ENCODE peak calls at places on chromosomes 3 and 15, in four cellular contexts. D is K562, W is SK-N-SH, Y is GM12878. X is an unnamed sample.

GRCh38 chr15:77645602-77646001 is 12.9 kb upstream of the LINGO1 start:
- DNase-seq in W (no peak), Y (no peak), D (no peak), X (no peak)

GRCh38 chr3:27310693-27311092 is 58.5 kb downstream of the NEK10 start:
- DNase-seq in D (no peak), W (no peak), Y (no peak), X (no peak)

GRCh38 chr3:33063651-33064051 is 33.3 kb downstream of the GLB1 start:
- DNase-seq in W (no peak), D (no peak), Y (peak; percentile 42), X (no peak)

GRCh38 chr3:129605593-129606521 is 619 bp downstream of the PLXND1 start:
- DNase-seq in Y (no peak), W (peak; percentile 78), D (no peak), X (peak; percentile 70)

GRCh38 chr3:12197475-12197874 is 38.8 kb upstream of the TIMP4 start:
- DNase-seq in W (no peak), D (no peak), Y (peak; percentile 57), X (no peak)

GRCh38 chr3:154275308-154275707 is 49.0 kb downstream of the DHX36 start:
- DNase-seq in D (no peak), Y (no peak), W (no peak), X (no peak)

GRCh38 chr3:15610083-15610482 is 8.5 kb downstream of the BTD start:
- DNase-seq in D (no peak), W (no peak), Y (no peak), X (no peak)

GRCh38 chr3:39150803-39151631 is 2.4 kb downstream of the CSRNP1 start:
- DNase-seq in D (peak; percentile 62), W (peak; percentile 49), Y (no peak), X (peak; percentile 71)

GRCh38 chr3:72095521-72095920 is 310.6 kb upstream of the PROK2 start:
- DNase-seq in Y (no peak), W (peak; percentile 77), D (no peak), X (no peak)

GRCh38 chr3:31629054-31629453 is 96.3 kb downstream of the STT3B start:
- DNase-seq in W (no peak), D (no peak), Y (no peak), X (no peak)

GRCh38 chr3:134387293-134387692 is 13.0 kb upstream of the AMOTL2 start:
- DNase-seq in Y (no peak), D (no peak), W (no peak), X (no peak)

GRCh38 chr3:160006282-160007163 is 17.9 kb downstream of the IL12A start:
- DNase-seq in D (peak; percentile 18), Y (no peak), W (peak; percentile 77), X (peak; percentile 43)

GRCh38 chr3:173410836-173411235 is 13.3 kb downstream of the NLGN1 start:
- DNase-seq in D (no peak), W (no peak), Y (no peak), X (no peak)

GRCh38 chr15:32834156-32834555 is 116.4 kb downstream of the GREM1 start:
- DNase-seq in Y (peak; percentile 39), D (no peak), W (no peak), X (no peak)

GRCh38 chr3:85081191-85081895 is 122.6 kb downstream of the CADM2 start:
- DNase-seq in W (no peak), Y (no peak), D (no peak), X (no peak)

GRCh38 chr3:170848294-170848917 is 21.6 kb downstream of the RPL22L1 start:
- DNase-seq in D (no peak), Y (no peak), W (peak; percentile 7), X (no peak)

GRCh38 chr3:172655388-172655787 is 55.5 kb downstream of the NCEH1 start:
- DNase-seq in D (no peak), Y (no peak), W (no peak), X (no peak)

DNA sequence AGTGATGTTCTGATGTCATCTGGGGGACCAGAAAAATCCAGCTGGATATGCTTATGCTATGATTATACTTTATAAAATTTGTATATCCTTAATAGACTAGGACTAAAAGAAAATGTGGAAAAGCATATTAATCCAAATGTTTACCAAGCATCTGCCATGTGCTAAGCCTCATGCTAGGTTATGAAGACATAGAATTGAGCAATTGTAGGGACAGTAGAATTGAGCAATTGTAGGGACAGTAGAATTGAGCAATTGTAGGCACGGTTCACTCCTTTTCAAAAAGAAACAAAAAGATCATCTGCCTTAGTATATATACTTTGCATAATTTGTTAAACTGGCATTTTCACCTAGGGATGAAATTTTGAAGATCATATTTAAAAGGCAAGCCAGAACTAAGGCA is 18.3 kb downstream of the ABHD5 start:
- DNase-seq in W (no peak), D (no peak), Y (no peak), X (no peak)
- TF ChIP-seq USF1 in W (no peak), D (no peak), Y (no peak), X (no peak)

GRCh38 chr3:49501258-49501609 is 31.2 kb downstream of the DAG1 start:
- DNase-seq in Y (no peak), D (no peak), W (no peak), X (no peak)
- TF ChIP-seq USF1 in Y (no peak), D (no peak), W (no peak), X (no peak)

GRCh38 chr3:50372349-50372748 is 13.0 kb upstream of the TMEM115 start:
- DNase-seq in Y (no peak), D (peak; percentile 64), W (peak; percentile 72), X (no peak)
- TF ChIP-seq USF1 in Y (no peak), D (no peak), W (no peak), X (no peak)

DNA sequence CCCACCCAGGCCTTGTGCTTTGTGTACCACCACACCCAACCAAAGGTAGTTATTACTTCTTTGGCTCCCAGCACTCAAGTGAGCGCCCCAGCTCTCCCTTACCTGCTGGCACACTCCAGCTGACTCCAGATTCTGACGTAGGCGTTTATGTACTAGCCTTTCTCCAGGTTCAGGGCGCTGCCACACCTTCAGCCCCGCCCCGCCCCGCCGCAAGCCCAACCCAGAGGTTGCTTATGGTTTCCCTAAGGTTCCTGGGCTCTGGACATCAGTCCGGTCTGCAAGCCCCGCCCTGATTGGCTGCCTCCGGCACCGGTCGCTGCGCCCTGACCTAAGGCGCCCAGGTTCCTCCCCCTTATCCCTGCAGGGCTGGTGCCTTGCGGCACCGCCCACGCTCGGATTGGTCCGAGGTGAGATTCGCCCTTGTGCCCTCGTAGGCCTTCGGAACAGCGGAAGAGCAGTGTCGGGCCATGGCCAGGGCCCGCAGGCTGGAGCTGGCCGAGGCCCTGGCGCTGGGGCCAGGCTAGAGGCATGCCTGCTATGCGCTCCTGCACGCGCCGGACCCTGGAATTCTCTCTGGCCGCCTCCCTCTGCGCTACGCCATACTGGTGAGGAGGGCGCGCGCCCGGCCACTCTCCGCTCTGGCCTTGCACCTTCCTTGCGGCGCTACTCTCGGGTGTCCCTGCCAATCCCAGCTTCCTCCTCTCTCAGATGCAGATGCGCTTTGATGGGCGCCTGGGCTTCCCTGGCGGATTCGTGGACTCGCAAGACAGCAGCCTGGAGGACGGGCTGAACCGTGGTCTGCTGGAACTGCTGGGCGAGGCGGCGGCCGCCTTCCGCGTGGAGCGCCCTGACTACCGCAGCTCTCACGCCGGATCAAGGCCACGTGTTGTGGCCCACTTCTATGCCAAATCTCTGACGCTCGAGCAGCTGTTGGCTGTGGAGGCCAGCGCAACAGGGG is 19.8 kb upstream of the NUDT16 start:
- DNase-seq in Y (peak; percentile 37), W (no peak), D (peak; percentile 84), X (peak; percentile 96)
- TF ChIP-seq USF1 in Y (no peak), W (no peak), D (no peak), X (peak; percentile 32)

GRCh38 chr15:60397772-60398445 is at the start of gene ANXA2:
- DNase-seq in W (peak; percentile 85), Y (no peak), D (peak; percentile 94), X (peak; percentile 69)
- TF ChIP-seq USF1 in W (no peak), Y (no peak), D (no peak), X (no peak)

GRCh38 chr3:125431912-125432587 is 56.9 kb upstream of the ZNF148 start:
- DNase-seq in D (no peak), W (no peak), Y (no peak), X (no peak)
- TF ChIP-seq USF1 in D (no peak), W (no peak), Y (no peak), X (no peak)

GRCh38 chr15:42148808-42149492 is 7.5 kb downstream of the PLA2G4F start:
- DNase-seq in W (no peak), Y (no peak), D (no peak), X (no peak)
- TF ChIP-seq USF1 in W (no peak), Y (no peak), D (no peak), X (no peak)

GRCh38 chr3:44885618-44886017 is 11.2 kb downstream of the TGM4 start:
- DNase-seq in D (no peak), Y (no peak), W (peak; percentile 34), X (no peak)
- TF ChIP-seq USF1 in D (no peak), Y (no peak), W (no peak), X (no peak)

GRCh38 chr15:90463381-90463780 is 66.3 kb upstream of the CRTC3 start:
- DNase-seq in D (no peak), W (no peak), Y (no peak), X (no peak)
- TF ChIP-seq USF1 in D (no peak), W (no peak), Y (no peak), X (no peak)